ENCODE peak calls at places on chromosomes 6 and 20, in four cellular contexts. M, K, U and J are unnamed samples.

GRCh38 chr6:106488494-106489369 is 128.2 kb downstream of the CRYBG1 start:
- DNase-seq in K (no peak), U (no peak), M (no peak), J (no peak)

GRCh38 chr6:128069180-128069579 is 168.3 kb upstream of the THEMIS start:
- DNase-seq in U (no peak), M (no peak), K (no peak), J (peak)

GRCh38 chr20:11387189-11387754 is 530.4 kb upstream of the BTBD3 start:
- DNase-seq in U (peak), K (peak), M (no peak), J (peak)

GRCh38 chr20:49446808-49447207 is 35.7 kb downstream of the KCNB1 start:
- DNase-seq in U (peak), M (no peak), K (no peak), J (peak)

GRCh38 chr20:54364365-54364764 is 111.0 kb upstream of the DOK5 start:
- DNase-seq in M (no peak), K (no peak), U (no peak), J (no peak)

GRCh38 chr6:157613011-157613522 is 210.0 kb upstream of the SNX9 start:
- DNase-seq in U (peak), K (peak), M (no peak), J (peak)

GRCh38 chr20:35773154-35773751 is 1.4 kb downstream of the PHF20 start:
- DNase-seq in K (no peak), M (peak), U (peak), J (peak)

GRCh38 chr20:41064377-41064776 is 35.8 kb downstream of the TOP1 start:
- DNase-seq in M (no peak), U (no peak), K (no peak), J (no peak)

GRCh38 chr6:20479075-20479871 is 55.0 kb upstream of the CDKAL1 start:
- DNase-seq in U (no peak), M (no peak), K (no peak), J (no peak)

GRCh38 chr6:135936606-135937005 is 85.1 kb downstream of the PDE7B start:
- DNase-seq in K (peak), U (peak), M (no peak), J (peak)

GRCh38 chr6:30626484-30627366 is at the start of gene ATAT1:
- DNase-seq in U (peak), M (peak), K (no peak), J (peak)

GRCh38 chr6:54266400-54266923 is 41.8 kb upstream of the TINAG start:
- DNase-seq in U (no peak), M (no peak), K (no peak), J (no peak)

GRCh38 chr6:129730477-129731165 is 20.6 kb upstream of the ARHGAP18 start:
- DNase-seq in K (no peak), M (no peak), U (peak), J (peak)

GRCh38 chr20:44802702-44803101 is 7.6 kb downstream of the RIMS4 start:
- DNase-seq in U (no peak), M (no peak), K (no peak), J (no peak)

GRCh38 chr20:36179170-36179945 is 24.8 kb downstream of the EPB41L1 start:
- DNase-seq in M (no peak), K (no peak), U (no peak), J (no peak)

GRCh38 chr6:36729169-36729549 is 31.5 kb downstream of the RAB44 start:
- DNase-seq in K (no peak), U (no peak), M (no peak), J (no peak)

GRCh38 chr6:42259841-42260395 is 42.3 kb upstream of the MRPS10 start:
- DNase-seq in K (no peak), M (no peak), U (no peak), J (no peak)

GRCh38 chr20:62949153-62949821 is 3.2 kb upstream of the SLC17A9 start:
- DNase-seq in M (no peak), K (no peak), U (peak), J (no peak)

DNA sequence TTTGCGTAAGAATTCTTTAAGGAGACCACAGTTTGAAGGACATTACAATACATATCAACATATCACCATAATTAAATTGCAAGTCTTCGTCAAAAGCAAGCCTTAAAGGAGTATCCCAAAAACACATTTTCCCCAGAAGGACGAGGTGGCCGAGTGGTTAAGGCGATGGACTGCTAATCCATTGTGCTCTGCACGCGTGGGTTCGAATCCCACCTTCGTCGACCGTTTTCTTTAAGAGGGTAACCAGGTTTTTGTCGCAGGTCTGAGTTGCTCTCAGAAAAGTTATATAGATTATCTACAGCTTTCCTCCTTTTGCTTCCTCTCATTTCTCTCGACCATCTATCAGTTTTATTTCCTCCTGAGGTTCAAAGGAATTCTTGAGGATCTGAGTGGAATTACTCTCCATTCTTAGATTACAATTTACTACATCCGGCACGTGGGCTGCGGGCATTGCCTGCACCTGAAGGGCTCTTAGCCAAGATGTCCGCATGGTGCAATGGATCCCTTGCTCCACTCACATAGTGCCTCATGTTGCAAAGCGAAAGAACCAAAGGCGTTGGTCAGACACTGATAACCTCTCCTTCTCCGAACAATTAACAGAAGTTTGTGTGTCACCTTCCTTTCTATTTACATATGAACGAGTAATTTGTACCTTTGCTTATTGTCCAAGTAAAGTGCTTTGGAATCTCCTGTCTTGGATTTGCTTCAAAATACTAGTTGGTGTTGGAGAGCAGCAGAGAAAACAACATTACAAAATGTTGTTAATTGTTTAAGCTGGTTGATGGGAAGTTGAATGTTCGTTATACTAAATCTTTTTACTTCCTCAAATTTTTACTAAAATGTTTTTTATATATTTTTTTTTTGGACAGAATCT is 14.0 kb downstream of the POM121L2 start:
- DNase-seq in K (no peak), U (peak), M (no peak), J (peak)
- H3K4me3 ChIP-seq in K (no peak), U (peak), M (no peak), J (peak)

DNA sequence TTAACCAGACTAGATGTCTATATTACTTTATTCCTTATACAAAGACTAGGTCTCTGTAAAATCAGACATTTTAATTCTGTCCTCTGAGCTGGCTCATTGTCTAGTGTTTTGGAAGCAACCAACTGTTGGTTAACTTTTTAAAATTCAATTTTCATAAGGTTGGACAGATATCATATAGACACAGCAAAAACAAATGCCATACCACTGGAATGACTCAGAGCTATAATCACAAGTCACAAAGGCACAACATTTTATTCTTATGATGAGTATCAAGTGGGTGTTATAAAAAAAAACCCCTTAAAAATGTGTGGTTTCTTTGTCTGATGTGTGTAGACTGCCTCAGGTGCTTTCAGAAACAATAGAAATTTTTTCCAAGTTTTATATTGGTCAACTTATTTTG is 296.2 kb upstream of the MARCKS start:
- DNase-seq in M (no peak), K (no peak), U (peak), J (peak)
- TF ChIP-seq CTCF in M (no peak), K (no peak), U (no peak), J (no peak)

DNA sequence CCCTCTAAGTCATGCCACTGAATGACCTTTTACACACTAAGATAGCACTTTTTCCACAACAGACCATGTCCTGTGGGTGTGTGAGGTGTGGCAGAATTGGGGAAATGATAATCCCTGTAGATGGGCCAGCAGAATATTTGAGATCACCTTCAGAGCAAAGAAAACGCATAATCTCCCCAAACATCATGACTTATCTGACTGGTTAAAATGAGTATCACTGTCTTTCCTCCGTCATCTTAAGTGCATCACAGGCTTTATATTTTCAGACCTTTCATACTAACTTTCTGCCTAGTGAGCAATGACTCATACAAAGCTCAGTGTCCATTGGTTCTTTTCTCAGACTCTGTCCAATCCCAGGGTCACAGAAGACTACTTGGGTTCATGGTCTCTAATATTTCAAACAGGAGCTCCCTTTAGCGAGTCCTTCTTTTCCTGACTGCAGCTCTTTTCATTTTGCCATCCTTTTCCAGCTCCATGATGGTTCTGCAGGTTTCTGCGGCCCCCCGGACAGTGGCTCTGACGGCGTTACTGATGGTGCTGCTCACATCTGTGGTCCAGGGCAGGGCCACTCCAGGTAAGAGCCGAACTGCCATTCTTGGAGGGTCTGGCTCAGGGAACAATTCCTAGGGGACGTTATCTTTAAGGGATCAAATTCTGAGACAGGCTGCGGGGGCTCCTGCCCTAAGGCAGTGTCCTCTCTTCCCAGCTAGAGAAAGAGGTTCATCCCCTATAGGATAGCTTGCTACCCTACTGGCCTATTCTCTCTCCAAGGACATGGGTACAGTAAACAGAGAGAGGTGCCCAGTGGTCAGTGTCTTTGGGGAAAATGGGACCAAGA is at the start of gene HLA-DPB1:
- DNase-seq in M (no peak), K (no peak), U (peak), J (peak)
- H3K4me3 ChIP-seq in M (peak), K (no peak), U (no peak), J (no peak)

GRCh38 chr6:137900815-137901214 is 33.8 kb downstream of the TNFAIP3 start:
- DNase-seq in K (no peak), U (no peak), M (no peak), J (no peak)

GRCh38 chr6:137903933-137904821 is 37.1 kb downstream of the TNFAIP3 start:
- DNase-seq in U (peak), K (peak), M (no peak), J (peak)

GRCh38 chr6:137901454-137901853 is 34.4 kb downstream of the TNFAIP3 start:
- DNase-seq in K (no peak), M (no peak), U (no peak), J (no peak)

GRCh38 chr6:137903274-137903932 is 36.3 kb downstream of the TNFAIP3 start:
- DNase-seq in K (no peak), M (no peak), U (no peak), J (no peak)

DNA sequence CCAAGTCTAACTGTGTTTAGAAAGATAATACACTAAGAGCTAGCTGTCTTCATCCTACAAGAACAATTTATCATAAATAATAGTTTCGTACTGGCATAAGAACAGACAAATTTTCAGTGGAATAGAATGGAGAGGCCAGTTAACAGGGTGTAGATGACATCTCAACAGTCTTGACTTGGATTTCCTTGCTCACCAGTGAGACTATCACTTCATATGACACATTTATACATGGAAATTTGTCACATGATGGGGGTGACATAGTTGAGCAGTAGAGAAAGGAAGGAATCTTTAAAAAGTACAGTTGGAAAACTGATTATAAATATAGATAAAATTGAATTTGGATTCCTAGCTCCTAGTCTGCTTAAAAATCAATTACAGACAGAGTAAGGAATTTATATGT is 35.7 kb downstream of the TNFAIP3 start:
- DNase-seq in K (no peak), M (no peak), U (no peak), J (no peak)
- TF ChIP-seq CTCF in K (no peak), M (no peak), U (no peak), J (no peak)

DNA sequence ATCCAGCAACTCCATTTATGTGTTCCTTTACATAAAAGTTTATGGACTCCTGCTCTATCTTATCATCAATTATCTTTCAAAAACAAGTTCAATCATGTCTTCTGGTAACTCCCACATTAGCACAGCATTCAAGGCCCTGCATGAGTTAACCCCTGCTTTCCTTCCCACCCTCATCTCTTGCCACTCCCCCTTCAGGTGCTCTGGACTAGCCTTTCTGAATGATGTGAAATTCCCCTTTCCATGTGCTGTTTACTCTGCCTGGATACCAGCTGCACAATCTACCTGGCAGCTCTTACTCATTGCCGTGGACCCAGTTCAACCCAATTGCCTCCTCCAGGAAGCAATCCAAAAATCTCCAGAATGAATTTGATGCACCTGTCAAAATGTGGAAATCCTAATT is 11.9 kb downstream of the ADGRF4 start:
- DNase-seq in U (no peak), K (no peak), M (no peak), J (no peak)
- H3K4me3 ChIP-seq in U (no peak), K (no peak), M (no peak), J (no peak)